ENCODE peak calls at places on chromosome 1, in four cellular contexts. S is HepG2, E is A549, X is GM12878. T is an unnamed sample.
A peak's percentile ranks its signal among the peaks of the same experiment; 100 is the strongest.

GRCh38 chr1:111990878-111991760 is 1.7 kb upstream of the KCND3 start:
- DNase-seq in S (peak; percentile 11), E (peak; percentile 11), X (no peak), T (peak; percentile 69)

GRCh38 chr1:202281316-202282016 is 60.3 kb downstream of the UBE2T start:
- DNase-seq in S (no peak), E (no peak), X (no peak), T (no peak)

GRCh38 chr1:214989341-214989740 is 93.2 kb upstream of the KCNK2 start:
- DNase-seq in S (no peak), E (no peak), X (no peak), T (no peak)

GRCh38 chr1:19373206-19374126 is 61.3 kb downstream of the SLC66A1 start:
- DNase-seq in S (no peak), E (no peak), X (no peak), T (no peak)

GRCh38 chr1:68197459-68197858 is 34.9 kb downstream of the WLS start:
- DNase-seq in S (no peak), E (no peak), X (no peak), T (no peak)

GRCh38 chr1:201693887-201694614 is 134.9 kb upstream of the IPO9 start:
- DNase-seq in S (no peak), E (no peak), X (no peak), T (peak; percentile 41)

GRCh38 chr1:244325056-244325764 is 126.5 kb downstream of the ADSS2 start:
- DNase-seq in S (no peak), E (no peak), X (peak; percentile 71), T (no peak)

GRCh38 chr1:206734499-206735142 is 36.0 kb upstream of the IL19 start:
- DNase-seq in S (no peak), E (peak; percentile 43), X (no peak), T (peak; percentile 83)

GRCh38 chr1:119101563-119101962 is 38.9 kb downstream of the WARS2 start:
- DNase-seq in S (no peak), E (no peak), X (no peak), T (no peak)

GRCh38 chr1:9705337-9706098 is 54.0 kb downstream of the PIK3CD start:
- DNase-seq in S (no peak), E (no peak), X (no peak), T (no peak)

GRCh38 chr1:20494609-20495311 is 8.8 kb upstream of the CAMK2N1 start:
- DNase-seq in S (no peak), E (no peak), X (no peak), T (no peak)

GRCh38 chr1:16127676-16128337 is 28.1 kb downstream of the EPHA2 start:
- DNase-seq in S (no peak), E (no peak), X (no peak), T (peak; percentile 70)

GRCh38 chr1:42163536-42164503 is 725 bp downstream of the GUCA2A start:
- DNase-seq in S (no peak), E (no peak), X (no peak), T (no peak)

GRCh38 chr1:213369465-213369864 is 318.4 kb downstream of the RPS6KC1 start:
- DNase-seq in S (no peak), E (no peak), X (no peak), T (no peak)

GRCh38 chr1:165369255-165369848 is 12.8 kb upstream of the LMX1A start:
- DNase-seq in S (peak; percentile 21), E (peak; percentile 46), X (no peak), T (peak; percentile 72)

GRCh38 chr1:17539202-17539525 is 334 bp upstream of the ARHGEF10L start:
- DNase-seq in S (no peak), E (no peak), X (no peak), T (no peak)

GRCh38 chr1:92817986-92818764 is 13.7 kb upstream of the RPL5 start:
- DNase-seq in S (no peak), E (peak; percentile 46), X (no peak), T (peak; percentile 38)

GRCh38 chr1:202233171-202233570 is 39.6 kb downstream of the LGR6 start:
- DNase-seq in S (no peak), E (no peak), X (no peak), T (no peak)

GRCh38 chr1:47708658-47709301 is 270.9 kb downstream of the FOXD2 start:
- DNase-seq in S (no peak), E (peak; percentile 23), X (no peak), T (peak; percentile 52)

GRCh38 chr1:31799895-31800676 is 15.7 kb downstream of the SPOCD1 start:
- DNase-seq in S (no peak), E (no peak), X (no peak), T (no peak)

GRCh38 chr1:31181515-31182343 is 58.0 kb downstream of the NKAIN1 start:
- DNase-seq in S (peak; percentile 23), E (peak; percentile 68), X (no peak), T (peak; percentile 88)

GRCh38 chr1:10160173-10160572 is 50.2 kb upstream of the KIF1B start:
- DNase-seq in S (no peak), E (no peak), X (no peak), T (no peak)

DNA sequence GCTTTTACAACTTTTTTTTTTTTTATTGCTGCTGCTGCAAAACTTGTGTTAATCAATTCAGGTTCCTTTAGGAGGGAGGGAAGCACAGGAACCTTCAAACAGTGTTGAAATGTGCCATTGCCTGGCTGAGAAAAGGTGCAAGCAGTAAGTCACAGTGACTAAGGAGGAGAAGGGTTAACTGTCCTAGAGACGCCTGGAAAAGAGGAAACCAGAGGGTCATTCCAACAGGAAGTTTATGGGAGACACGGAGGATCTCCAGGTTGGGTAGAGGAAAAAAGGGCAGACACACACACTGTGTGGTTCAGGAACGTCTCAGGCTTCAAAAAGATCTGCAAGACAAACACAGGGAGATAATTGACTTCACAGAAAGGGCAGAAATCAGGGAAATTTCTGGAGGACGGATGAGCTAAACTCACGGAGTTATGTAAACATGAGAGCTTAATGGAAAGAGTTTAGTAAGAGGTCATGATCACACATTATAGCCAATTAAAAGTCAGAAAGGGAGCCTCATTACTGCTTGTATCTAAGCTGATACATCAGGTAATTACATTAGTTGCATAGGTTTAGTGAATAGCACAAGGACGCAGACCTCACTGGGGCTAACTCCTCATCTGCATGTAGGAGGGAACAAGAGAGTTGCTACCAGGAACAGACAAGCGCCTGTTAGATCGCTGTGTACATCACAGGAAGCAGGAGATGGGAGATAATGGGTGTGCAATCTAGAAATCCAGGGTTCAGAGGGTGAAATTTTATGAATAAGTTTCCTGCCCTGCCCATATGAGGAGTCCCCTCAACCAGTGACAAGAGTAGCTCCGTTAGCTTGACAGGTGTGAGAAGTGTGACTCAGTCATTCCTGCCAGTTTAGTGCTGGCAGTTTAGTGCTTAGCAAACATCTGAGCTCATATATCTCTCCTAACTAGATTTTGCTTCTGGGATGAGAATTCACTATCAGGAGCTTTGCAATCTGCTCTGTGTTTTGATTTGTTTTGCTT is 96.6 kb upstream of the TNR start:
- DNase-seq in S (peak; percentile 87), E (no peak), X (no peak), T (peak; percentile 24)
- TF ChIP-seq PBX3 in S (no peak), E (no peak), X (no peak), T (no peak)

DNA sequence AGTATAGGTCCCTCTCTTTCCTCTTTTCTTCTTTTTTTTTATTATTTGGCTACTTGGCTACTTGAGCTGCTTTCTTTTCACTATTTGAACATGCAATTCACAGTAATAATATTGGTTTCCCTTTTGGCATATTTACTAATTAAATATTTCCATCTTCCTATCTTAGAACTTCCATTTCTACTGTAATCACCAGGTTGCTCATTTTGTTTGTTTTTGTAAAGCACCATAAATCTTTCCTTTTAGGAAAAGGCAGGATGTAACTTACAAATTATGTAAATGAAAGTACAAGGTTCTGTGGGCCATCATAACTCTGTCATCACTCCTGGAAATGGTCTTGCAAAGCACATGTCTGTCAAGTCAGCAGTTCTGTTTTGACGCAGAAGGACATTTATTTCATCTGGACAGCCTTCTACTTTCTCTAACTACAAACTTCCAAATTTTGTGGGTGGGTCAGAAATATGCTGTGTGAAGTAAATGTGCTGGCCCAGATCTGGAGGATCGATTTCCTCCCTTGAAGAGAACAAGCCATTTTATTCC is 71.7 kb upstream of the TNFSF18 start:
- DNase-seq in S (no peak), E (no peak), X (no peak), T (no peak)
- TF ChIP-seq USF2 in S (no peak), E (no peak), X (no peak), T (no peak)

GRCh38 chr1:93878501-93878888 is 511 bp downstream of the DNTTIP2 start:
- DNase-seq in S (peak; percentile 9), E (peak; percentile 50), X (no peak), T (peak; percentile 24)
- TF ChIP-seq PBX3 in S (no peak), E (no peak), X (no peak), T (no peak)

DNA sequence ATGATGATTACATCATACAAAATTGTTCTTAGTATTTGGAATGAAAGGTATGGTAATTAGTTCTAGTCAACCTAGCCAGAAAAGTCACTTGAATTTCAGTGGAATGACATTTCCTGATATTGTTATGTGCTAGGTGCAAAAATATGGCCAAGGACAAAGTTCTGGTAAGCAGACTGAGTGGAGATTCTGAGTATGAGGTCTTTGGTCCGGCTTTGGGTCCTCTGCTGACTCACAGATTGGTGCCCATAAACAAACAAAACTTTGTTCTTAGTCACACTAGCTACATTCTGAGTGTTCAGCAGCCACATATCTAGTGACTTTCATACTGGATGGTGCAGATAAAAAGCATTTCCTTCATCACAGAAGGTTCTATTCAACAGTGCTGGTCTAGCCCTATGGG is 206.1 kb downstream of the ZNF648 start:
- DNase-seq in S (peak; percentile 6), E (no peak), X (no peak), T (no peak)
- TF ChIP-seq USF2 in S (no peak), E (no peak), X (no peak), T (no peak)

GRCh38 chr1:5067251-5067650 is 412.8 kb downstream of the AJAP1 start:
- DNase-seq in S (no peak), E (no peak), X (no peak), T (no peak)
- TF ChIP-seq PBX3 in S (no peak), E (no peak), X (no peak), T (no peak)

GRCh38 chr1:211468595-211468994 is 23.4 kb downstream of the RD3 start:
- DNase-seq in S (no peak), E (no peak), X (no peak), T (no peak)
- TF ChIP-seq USF2 in S (no peak), E (no peak), X (no peak), T (no peak)

GRCh38 chr1:1207254-1207902 is 986 bp upstream of the TNFRSF18 start:
- DNase-seq in S (no peak), E (no peak), X (no peak), T (peak; percentile 41)

GRCh38 chr1:1206376-1207253 is at the start of gene TNFRSF18:
- DNase-seq in S (no peak), E (no peak), X (no peak), T (peak; percentile 62)

GRCh38 chr1:1204998-1205768 is 1.2 kb downstream of the TNFRSF18 start:
- DNase-seq in S (no peak), E (no peak), X (no peak), T (peak; percentile 49)

GRCh38 chr1:1204425-1204920 is 1.9 kb downstream of the TNFRSF18 start:
- DNase-seq in S (no peak), E (no peak), X (no peak), T (peak; percentile 24)

DNA sequence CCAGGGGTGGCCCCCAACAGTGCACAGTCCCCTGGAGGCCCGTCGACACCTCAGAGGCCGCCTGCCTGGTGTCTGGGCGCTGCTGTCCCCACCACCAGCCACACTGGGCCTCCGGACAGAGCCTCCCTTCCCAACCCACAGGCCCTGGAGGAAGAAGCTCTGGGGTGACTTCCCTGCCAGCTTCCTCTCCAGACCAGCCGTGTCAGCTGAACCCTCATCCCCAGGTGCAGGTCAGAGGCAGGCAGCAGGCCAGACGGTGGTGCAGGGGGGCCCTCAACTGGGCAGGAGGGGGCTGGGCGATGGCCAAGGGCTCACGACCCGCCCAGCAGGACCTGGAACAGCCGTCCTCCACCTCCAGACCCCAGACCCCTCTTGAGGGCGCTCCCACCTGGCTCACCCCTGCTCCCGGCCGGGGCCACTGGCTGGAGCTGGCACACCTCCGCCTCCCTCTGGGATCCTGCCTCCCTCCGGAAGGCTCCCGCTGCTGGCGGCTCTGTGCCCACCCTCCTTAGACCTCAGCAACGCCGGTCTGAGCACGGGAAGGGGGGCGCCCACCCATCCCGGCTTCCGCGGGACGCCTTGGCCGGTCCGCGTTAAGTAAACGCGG is 520 bp downstream of the TNFRSF18 start:
- DNase-seq in S (no peak), E (no peak), X (no peak), T (peak; percentile 51)
- TF ChIP-seq PBX3 in S (no peak), E (no peak), X (no peak), T (no peak)